ENCODE peak calls at places on chromosomes 2 and 18, in eight cellular contexts. F, I, D, Q, Z, E, N and L are unnamed samples.

GRCh38 chr18:69326094-69326493 is 74.6 kb upstream of the DOK6 start:
- DNase-seq in F (no peak), I (no peak), D (no peak), Q (no peak), Z (no peak), E (no peak), N (no peak), L (no peak)

GRCh38 chr2:54289942-54290702 is 34.1 kb upstream of the TSPYL6 start:
- DNase-seq in F (no peak), I (no peak), D (no peak), Q (no peak), Z (peak; percentile 42), E (no peak), N (no peak), L (no peak)

GRCh38 chr2:189880429-189880828 is 96.2 kb downstream of the PMS1 start:
- DNase-seq in F (no peak), I (no peak), D (no peak), Q (no peak), Z (no peak), E (peak; percentile 89), N (no peak), L (no peak)

GRCh38 chr18:34647251-34647650 is 62.8 kb upstream of the DTNA start:
- DNase-seq in F (no peak), I (no peak), D (no peak), Q (no peak), Z (peak; percentile 7), E (peak; percentile 96), N (no peak), L (no peak)

GRCh38 chr18:36195427-36196122 is 8.3 kb downstream of the MOCOS start:
- DNase-seq in F (no peak), I (no peak), D (no peak), Q (no peak), Z (no peak), E (no peak), N (no peak), L (no peak)

GRCh38 chr18:38237796-38238195 is 672.2 kb upstream of the CELF4 start:
- DNase-seq in F (no peak), I (no peak), D (no peak), Q (no peak), Z (no peak), E (no peak), N (no peak), L (no peak)

GRCh38 chr2:736939-737338 is 59.7 kb upstream of the TMEM18 start:
- DNase-seq in F (no peak), I (no peak), D (no peak), Q (no peak), Z (no peak), E (no peak), N (no peak), L (no peak)

GRCh38 chr2:36476411-36476810 is 120.8 kb downstream of the CRIM1 start:
- DNase-seq in F (no peak), I (no peak), D (no peak), Q (no peak), Z (no peak), E (no peak), N (no peak), L (no peak)

GRCh38 chr2:123606631-123607030 is 418.5 kb upstream of the CNTNAP5 start:
- DNase-seq in F (no peak), I (no peak), D (no peak), Q (no peak), Z (no peak), E (no peak), N (no peak), L (no peak)

GRCh38 chr18:59514193-59514592 is 155.1 kb upstream of the LMAN1 start:
- DNase-seq in F (no peak), I (no peak), D (peak; percentile 69), Q (peak; percentile 76), Z (no peak), E (no peak), N (no peak), L (peak; percentile 55)

GRCh38 chr2:142876423-142876822 is 1.0 kb upstream of the KYNU start:
- DNase-seq in F (no peak), I (no peak), D (no peak), Q (no peak), Z (no peak), E (no peak), N (no peak), L (no peak)

GRCh38 chr2:11969774-11970173 is 223.3 kb downstream of the LPIN1 start:
- DNase-seq in F (no peak), I (no peak), D (no peak), Q (no peak), Z (no peak), E (no peak), N (no peak), L (no peak)

GRCh38 chr18:42746794-42747193 is 368.7 kb downstream of the RIT2 start:
- DNase-seq in F (no peak), I (no peak), D (no peak), Q (no peak), Z (no peak), E (no peak), N (no peak), L (no peak)

GRCh38 chr2:148887349-148888002 is 12.4 kb downstream of the KIF5C start:
- DNase-seq in F (no peak), I (no peak), D (no peak), Q (no peak), Z (no peak), E (no peak), N (no peak), L (no peak)

GRCh38 chr2:145155196-145155595 is 635.3 kb upstream of the ZEB2 start:
- DNase-seq in F (no peak), I (no peak), D (no peak), Q (no peak), Z (no peak), E (no peak), N (no peak), L (no peak)

GRCh38 chr2:238075397-238075796 is 14.6 kb downstream of the SCLY start:
- DNase-seq in F (no peak), I (no peak), D (no peak), Q (no peak), Z (no peak), E (no peak), N (no peak), L (no peak)

GRCh38 chr2:187435756-187436155 is 12.3 kb downstream of the CALCRL start:
- DNase-seq in F (no peak), I (no peak), D (no peak), Q (no peak), Z (no peak), E (no peak), N (no peak), L (no peak)

GRCh38 chr2:64789466-64790320 is 136.0 kb upstream of the SERTAD2 start:
- DNase-seq in F (no peak), I (no peak), D (no peak), Q (no peak), Z (no peak), E (no peak), N (no peak), L (no peak)

GRCh38 chr2:112182581-112183034 is 44.4 kb downstream of the FBLN7 start:
- DNase-seq in F (no peak), I (peak; percentile 45), D (no peak), Q (no peak), Z (peak; percentile 42), E (no peak), N (no peak), L (no peak)

GRCh38 chr18:2958819-2959298 is 54.1 kb downstream of the LPIN2 start:
- DNase-seq in F (no peak), I (no peak), D (no peak), Q (no peak), Z (no peak), E (no peak), N (no peak), L (no peak)

GRCh38 chr2:34578641-34579040 is 979.5 kb upstream of the FAM98A start:
- DNase-seq in F (no peak), I (no peak), D (no peak), Q (no peak), Z (no peak), E (peak; percentile 1), N (peak; percentile 53), L (no peak)

GRCh38 chr2:99140056-99140859 is 1.2 kb upstream of the C2orf15 start:
- DNase-seq in F (no peak), I (no peak), D (no peak), Q (no peak), Z (no peak), E (no peak), N (peak; percentile 13), L (no peak)

GRCh38 chr18:76345901-76346300 is 149.1 kb downstream of the ZNF516 start:
- DNase-seq in F (no peak), I (no peak), D (no peak), Q (no peak), Z (no peak), E (no peak), N (no peak), L (no peak)

GRCh38 chr2:2507471-2507997 is 176.5 kb upstream of the MYT1L start:
- DNase-seq in F (no peak), I (no peak), D (no peak), Q (no peak), Z (peak; percentile 59), E (no peak), N (no peak), L (peak; percentile 59)

GRCh38 chr2:45013229-45014015 is 4.2 kb upstream of the SIX2 start:
- DNase-seq in F (no peak), I (no peak), D (no peak), Q (no peak), Z (peak; percentile 79), E (no peak), N (no peak), L (no peak)

GRCh38 chr2:200040251-200040650 is 84.9 kb downstream of the MAIP1 start:
- DNase-seq in F (no peak), I (no peak), D (no peak), Q (no peak), Z (no peak), E (no peak), N (no peak), L (no peak)

GRCh38 chr18:58541789-58542425 is 87.0 kb downstream of the ALPK2 start:
- DNase-seq in F (no peak), I (no peak), D (no peak), Q (peak; percentile 78), Z (no peak), E (peak; percentile 96), N (peak; percentile 85), L (peak; percentile 64)

GRCh38 chr18:45316127-45316526 is 299.1 kb upstream of the SLC14A2 start:
- DNase-seq in F (no peak), I (no peak), D (no peak), Q (no peak), Z (peak; percentile 38), E (peak; percentile 70), N (no peak), L (no peak)

GRCh38 chr2:164954954-164955701 is at the start of gene SLC38A11:
- DNase-seq in F (peak; percentile 0), I (no peak), D (peak; percentile 21), Q (peak; percentile 22), Z (peak; percentile 24), E (no peak), N (no peak), L (no peak)

GRCh38 chr2:168499500-168499899 is 43.4 kb downstream of the CERS6 start:
- DNase-seq in F (no peak), I (no peak), D (no peak), Q (no peak), Z (no peak), E (no peak), N (no peak), L (no peak)

GRCh38 chr2:32009479-32010256 is 1.1 kb downstream of the MEMO1 start:
- DNase-seq in F (no peak), I (peak; percentile 24), D (peak; percentile 47), Q (peak; percentile 50), Z (peak; percentile 74), E (peak; percentile 53), N (no peak), L (peak; percentile 91)

GRCh38 chr2:648476-649424 is 28.5 kb downstream of the TMEM18 start:
- DNase-seq in F (no peak), I (no peak), D (no peak), Q (no peak), Z (no peak), E (no peak), N (no peak), L (no peak)

GRCh38 chr2:233418761-233419625 is 64.7 kb downstream of the DGKD start:
- DNase-seq in F (no peak), I (no peak), D (no peak), Q (peak; percentile 77), Z (no peak), E (no peak), N (no peak), L (peak; percentile 36)

GRCh38 chr2:166157578-166157977 is 29.8 kb upstream of the SCN1A start:
- DNase-seq in F (no peak), I (no peak), D (no peak), Q (no peak), Z (no peak), E (no peak), N (no peak), L (no peak)